ENCODE peak calls at places on chromosomes 16 and 17, in eight cellular contexts. V, A, R, Z, Y, M, F and G are unnamed samples.

GRCh38 chr17:64780096-64781012 is 118.2 kb upstream of the SMURF2 start:
- DNase-seq in V (peak; percentile 63), A (peak; percentile 69), R (peak; percentile 40), Z (peak; percentile 56), Y (peak; percentile 92), M (peak; percentile 74), F (peak; percentile 62), G (no peak)

GRCh38 chr17:37133131-37133530 is 184.4 kb downstream of the AATF start:
- DNase-seq in V (no peak), A (no peak), R (no peak), Z (no peak), Y (no peak), M (no peak), F (no peak), G (no peak)

GRCh38 chr17:79338589-79338988 is 264.0 kb downstream of the ENGASE start:
- DNase-seq in V (peak; percentile 60), A (no peak), R (no peak), Z (no peak), Y (no peak), M (no peak), F (peak; percentile 35), G (no peak)

GRCh38 chr16:68517606-68518161 is 21.4 kb upstream of the ZFP90 start:
- DNase-seq in V (no peak), A (no peak), R (no peak), Z (no peak), Y (no peak), M (no peak), F (no peak), G (no peak)

GRCh38 chr16:47143677-47144558 is at the start of gene NETO2:
- DNase-seq in V (peak; percentile 64), A (peak; percentile 72), R (peak; percentile 37), Z (peak; percentile 80), Y (peak; percentile 81), M (peak; percentile 85), F (peak; percentile 69), G (peak; percentile 70)

GRCh38 chr17:48429638-48430586 is at the start of gene SKAP1:
- DNase-seq in V (no peak), A (no peak), R (peak; percentile 46), Z (no peak), Y (peak; percentile 76), M (peak; percentile 82), F (no peak), G (no peak)

GRCh38 chr16:30068750-30069574 is 3.4 kb downstream of the ALDOA start:
- DNase-seq in V (no peak), A (no peak), R (no peak), Z (peak; percentile 30), Y (no peak), M (no peak), F (peak; percentile 59), G (peak; percentile 32)

GRCh38 chr17:44557653-44558285 is 485 bp downstream of the FZD2 start:
- DNase-seq in V (peak; percentile 62), A (peak; percentile 65), R (peak; percentile 15), Z (peak; percentile 72), Y (peak; percentile 42), M (peak; percentile 49), F (peak; percentile 64), G (peak; percentile 18)

GRCh38 chr16:20774703-20775362 is 11.0 kb downstream of the ACSM3 start:
- DNase-seq in V (peak; percentile 74), A (peak; percentile 61), R (peak; percentile 32), Z (peak; percentile 79), Y (peak; percentile 80), M (peak; percentile 50), F (peak; percentile 77), G (peak; percentile 67)

GRCh38 chr16:81448154-81449131 is 3.8 kb downstream of the CMIP start:
- DNase-seq in V (no peak), A (no peak), R (no peak), Z (peak; percentile 24), Y (peak; percentile 89), M (no peak), F (no peak), G (no peak)